ENCODE peak calls at places on chromosome 9, in seven cellular contexts. One of them, this sample, is unnamed.

GRCh38 chr9:113578877-113579269 is 115.3 kb downstream of the RGS3 start:
- DNase-seq in bronchial epithelial cell: peak
- DNase-seq in A172: peak
- DNase-seq in heart left ventricle: no peak
- DNase-seq in neural progenitor cell: no peak
- DNase-seq in nephron progenitor cell: no peak
- DNase-seq in activated CD8-positive, alpha-beta memory T cell treated with anti-CD3 and anti-CD28 coated beads for 48 hours: peak
- DNase-seq in this sample: no peak

GRCh38 chr9:74838351-74838750 is 49.4 kb downstream of the TRPM6 start:
- DNase-seq in bronchial epithelial cell: peak
- DNase-seq in A172: no peak
- DNase-seq in heart left ventricle: no peak
- DNase-seq in neural progenitor cell: no peak
- DNase-seq in nephron progenitor cell: no peak
- DNase-seq in activated CD8-positive, alpha-beta memory T cell treated with anti-CD3 and anti-CD28 coated beads for 48 hours: no peak
- DNase-seq in this sample: no peak

GRCh38 chr9:121956808-121957207 is 136.3 kb downstream of the TTLL11 start:
- DNase-seq in bronchial epithelial cell: peak
- DNase-seq in A172: peak
- DNase-seq in heart left ventricle: no peak
- DNase-seq in neural progenitor cell: no peak
- DNase-seq in nephron progenitor cell: no peak
- DNase-seq in activated CD8-positive, alpha-beta memory T cell treated with anti-CD3 and anti-CD28 coated beads for 48 hours: no peak
- DNase-seq in this sample: no peak

GRCh38 chr9:85600675-85601263 is 141.0 kb downstream of the AGTPBP1 start:
- DNase-seq in bronchial epithelial cell: no peak
- DNase-seq in A172: no peak
- DNase-seq in heart left ventricle: peak
- DNase-seq in neural progenitor cell: no peak
- DNase-seq in nephron progenitor cell: no peak
- DNase-seq in activated CD8-positive, alpha-beta memory T cell treated with anti-CD3 and anti-CD28 coated beads for 48 hours: no peak
- DNase-seq in this sample: peak

GRCh38 chr9:133576591-133577462 is 32.4 kb downstream of the FAM163B start:
- DNase-seq in bronchial epithelial cell: no peak
- DNase-seq in A172: no peak
- DNase-seq in heart left ventricle: no peak
- DNase-seq in neural progenitor cell: no peak
- DNase-seq in nephron progenitor cell: no peak
- DNase-seq in activated CD8-positive, alpha-beta memory T cell treated with anti-CD3 and anti-CD28 coated beads for 48 hours: no peak
- DNase-seq in this sample: no peak

GRCh38 chr9:131366745-131367401 is 27.0 kb upstream of the PRRC2B start:
- DNase-seq in bronchial epithelial cell: peak
- DNase-seq in A172: peak
- DNase-seq in heart left ventricle: peak
- DNase-seq in neural progenitor cell: peak
- DNase-seq in nephron progenitor cell: peak
- DNase-seq in activated CD8-positive, alpha-beta memory T cell treated with anti-CD3 and anti-CD28 coated beads for 48 hours: no peak
- DNase-seq in this sample: peak

GRCh38 chr9:33166263-33167083 is 663 bp downstream of the B4GALT1 start:
- DNase-seq in bronchial epithelial cell: no peak
- DNase-seq in A172: no peak
- DNase-seq in heart left ventricle: peak
- DNase-seq in neural progenitor cell: peak
- DNase-seq in nephron progenitor cell: peak
- DNase-seq in activated CD8-positive, alpha-beta memory T cell treated with anti-CD3 and anti-CD28 coated beads for 48 hours: no peak
- DNase-seq in this sample: peak

GRCh38 chr9:118104385-118104784 is 400.2 kb downstream of the TLR4 start:
- DNase-seq in bronchial epithelial cell: no peak
- DNase-seq in A172: no peak
- DNase-seq in heart left ventricle: no peak
- DNase-seq in neural progenitor cell: no peak
- DNase-seq in nephron progenitor cell: no peak
- DNase-seq in activated CD8-positive, alpha-beta memory T cell treated with anti-CD3 and anti-CD28 coated beads for 48 hours: no peak
- DNase-seq in this sample: no peak

GRCh38 chr9:111805841-111806241 is 11.1 kb upstream of the SHOC1 start:
- DNase-seq in bronchial epithelial cell: peak
- DNase-seq in A172: peak
- DNase-seq in heart left ventricle: no peak
- DNase-seq in neural progenitor cell: no peak
- DNase-seq in nephron progenitor cell: no peak
- DNase-seq in activated CD8-positive, alpha-beta memory T cell treated with anti-CD3 and anti-CD28 coated beads for 48 hours: no peak
- DNase-seq in this sample: no peak

GRCh38 chr9:131727184-131727785 is 12.6 kb downstream of the RAPGEF1 start:
- DNase-seq in bronchial epithelial cell: peak
- DNase-seq in A172: peak
- DNase-seq in heart left ventricle: no peak
- DNase-seq in neural progenitor cell: no peak
- DNase-seq in nephron progenitor cell: no peak
- DNase-seq in activated CD8-positive, alpha-beta memory T cell treated with anti-CD3 and anti-CD28 coated beads for 48 hours: no peak
- DNase-seq in this sample: no peak

GRCh38 chr9:14158911-14159310 is 155.0 kb downstream of the NFIB start:
- DNase-seq in bronchial epithelial cell: peak
- DNase-seq in A172: peak
- DNase-seq in heart left ventricle: no peak
- DNase-seq in neural progenitor cell: no peak
- DNase-seq in nephron progenitor cell: no peak
- DNase-seq in activated CD8-positive, alpha-beta memory T cell treated with anti-CD3 and anti-CD28 coated beads for 48 hours: no peak
- DNase-seq in this sample: no peak

GRCh38 chr9:123584202-123585176 is 228.5 kb downstream of the CRB2 start:
- DNase-seq in bronchial epithelial cell: no peak
- DNase-seq in A172: peak
- DNase-seq in heart left ventricle: no peak
- DNase-seq in neural progenitor cell: no peak
- DNase-seq in nephron progenitor cell: no peak
- DNase-seq in activated CD8-positive, alpha-beta memory T cell treated with anti-CD3 and anti-CD28 coated beads for 48 hours: no peak
- DNase-seq in this sample: no peak

GRCh38 chr9:31848505-31849285 is 535.7 kb upstream of the ACO1 start:
- DNase-seq in bronchial epithelial cell: no peak
- DNase-seq in A172: peak
- DNase-seq in heart left ventricle: no peak
- DNase-seq in neural progenitor cell: no peak
- DNase-seq in nephron progenitor cell: no peak
- DNase-seq in activated CD8-positive, alpha-beta memory T cell treated with anti-CD3 and anti-CD28 coated beads for 48 hours: no peak
- DNase-seq in this sample: no peak

GRCh38 chr9:114844766-114845165 is 38.9 kb upstream of the TNFSF15 start:
- DNase-seq in bronchial epithelial cell: peak
- DNase-seq in A172: no peak
- DNase-seq in heart left ventricle: no peak
- DNase-seq in neural progenitor cell: no peak
- DNase-seq in nephron progenitor cell: no peak
- DNase-seq in activated CD8-positive, alpha-beta memory T cell treated with anti-CD3 and anti-CD28 coated beads for 48 hours: no peak
- DNase-seq in this sample: no peak

GRCh38 chr9:123343428-123344272 is 12.3 kb upstream of the CRB2 start:
- DNase-seq in bronchial epithelial cell: peak
- DNase-seq in A172: no peak
- DNase-seq in heart left ventricle: no peak
- DNase-seq in neural progenitor cell: no peak
- DNase-seq in nephron progenitor cell: no peak
- DNase-seq in activated CD8-positive, alpha-beta memory T cell treated with anti-CD3 and anti-CD28 coated beads for 48 hours: no peak
- DNase-seq in this sample: no peak

GRCh38 chr9:127121628-127122175 is 733 bp downstream of the ANGPTL2 start:
- DNase-seq in bronchial epithelial cell: no peak
- DNase-seq in A172: no peak
- DNase-seq in heart left ventricle: no peak
- DNase-seq in neural progenitor cell: peak
- DNase-seq in nephron progenitor cell: peak
- DNase-seq in activated CD8-positive, alpha-beta memory T cell treated with anti-CD3 and anti-CD28 coated beads for 48 hours: no peak
- DNase-seq in this sample: no peak

GRCh38 chr9:130185494-130186005 is 13.3 kb downstream of the NCS1 start:
- DNase-seq in bronchial epithelial cell: no peak
- DNase-seq in A172: no peak
- DNase-seq in heart left ventricle: no peak
- DNase-seq in neural progenitor cell: peak
- DNase-seq in nephron progenitor cell: no peak
- DNase-seq in activated CD8-positive, alpha-beta memory T cell treated with anti-CD3 and anti-CD28 coated beads for 48 hours: no peak
- DNase-seq in this sample: peak